ENCODE peak calls at places on chromosomes 12 and 14, in four cellular contexts. W is PC-9, O is fibroblast of lung, A is H1. N is an unnamed sample.
A peak's percentile ranks its signal among the peaks of the same experiment; 100 is the strongest.

GRCh38 chr14:35254736-35255135 is 37.4 kb upstream of the PSMA6 start:
- DNase-seq in A (no peak), O (no peak), W (no peak), N (no peak)

GRCh38 chr14:22478670-22479069 is 110.4 kb downstream of the DAD1 start:
- DNase-seq in O (peak; percentile 41), W (no peak), A (no peak), N (no peak)

GRCh38 chr12:12696562-12697383 is 790 bp upstream of the GPR19 start:
- DNase-seq in W (peak; percentile 64), A (no peak), O (peak; percentile 76), N (peak; percentile 57)

GRCh38 chr14:64541971-64542838 is 1.7 kb downstream of the HSPA2 start:
- DNase-seq in O (no peak), A (no peak), W (no peak), N (no peak)

GRCh38 chr14:39232554-39233415 is 930 bp upstream of the MIA2 start:
- DNase-seq in W (no peak), A (no peak), O (peak; percentile 69), N (no peak)

GRCh38 chr12:131775904-131776889 is 52.0 kb upstream of the MMP17 start:
- DNase-seq in O (peak; percentile 22), A (no peak), W (no peak), N (no peak)

GRCh38 chr12:56029166-56029519 is 8.3 kb downstream of the IKZF4 start:
- DNase-seq in O (peak; percentile 57), A (no peak), W (no peak), N (no peak)

GRCh38 chr12:104339663-104340062 is 36.1 kb downstream of the EID3 start:
- DNase-seq in W (no peak), O (peak; percentile 64), A (no peak), N (no peak)

GRCh38 chr12:105141320-105141918 is 33.9 kb downstream of the WASHC4 start:
- DNase-seq in A (no peak), W (no peak), O (no peak), N (no peak)

GRCh38 chr12:1972856-1973317 is 31.4 kb downstream of the DCP1B start:
- DNase-seq in O (peak; percentile 54), A (no peak), W (no peak), N (no peak)

GRCh38 chr14:94548131-94548998 is 12.9 kb upstream of the SERPINA4 start:
- DNase-seq in O (no peak), W (no peak), A (no peak), N (no peak)

GRCh38 chr14:101056446-101056845 is 152.9 kb upstream of the RTL1 start:
- DNase-seq in A (no peak), O (peak; percentile 33), W (no peak), N (no peak)

GRCh38 chr14:61342486-61342885 is 21.1 kb downstream of the PRKCH start:
- DNase-seq in O (no peak), W (no peak), A (no peak), N (no peak)

GRCh38 chr12:43579240-43579639 is 27.2 kb upstream of the ADAMTS20 start:
- DNase-seq in A (no peak), O (no peak), W (no peak), N (no peak)

GRCh38 chr14:38197001-38197760 is 10.5 kb upstream of the SSTR1 start:
- DNase-seq in A (no peak), W (no peak), O (peak; percentile 7), N (no peak)

GRCh38 chr14:75991753-75992152 is 6.2 kb downstream of the IFT43 start:
- DNase-seq in A (no peak), O (peak; percentile 61), W (no peak), N (no peak)

GRCh38 chr14:42057176-42057575 is 450.5 kb downstream of the LRFN5 start:
- DNase-seq in A (no peak), W (no peak), O (peak; percentile 18), N (no peak)

GRCh38 chr12:74285773-74286172 is 251.9 kb upstream of the ATXN7L3B start:
- DNase-seq in A (no peak), O (no peak), W (peak; percentile 77), N (peak; percentile 26)

GRCh38 chr14:36271939-36272907 is 48.2 kb downstream of the MBIP start:
- DNase-seq in W (no peak), O (peak; percentile 20), A (no peak), N (no peak)

GRCh38 chr14:64673748-64674147 is 30.5 kb upstream of the PLEKHG3 start:
- DNase-seq in O (peak; percentile 17), W (peak; percentile 94), A (no peak), N (peak; percentile 70)

GRCh38 chr14:35435177-35435576 is 30.6 kb upstream of the NFKBIA start:
- DNase-seq in O (peak; percentile 23), W (no peak), A (no peak), N (no peak)

GRCh38 chr14:53714495-53715389 is 241.9 kb downstream of the BMP4 start:
- DNase-seq in O (peak; percentile 7), A (no peak), W (no peak), N (no peak)
- TF ChIP-seq EZH2 in O (no peak), A (no peak), W (no peak), N (no peak)

GRCh38 chr14:50085570-50086315 is 30.6 kb downstream of the VCPKMT start:
- DNase-seq in W (no peak), O (peak; percentile 78), A (no peak), N (no peak)
- H3K4me2 ChIP-seq in W (no peak overlapping the region), O (no peak overlapping the region), A (no peak overlapping the region), N (no peak overlapping the region)

GRCh38 chr14:97031530-97031929 is 234.3 kb downstream of the VRK1 start:
- DNase-seq in W (no peak), O (no peak), A (no peak), N (no peak)

GRCh38 chr14:97029800-97030199 is 232.6 kb downstream of the VRK1 start:
- DNase-seq in O (no peak), W (no peak), A (no peak), N (no peak)

GRCh38 chr14:97036096-97036852 is 239.1 kb downstream of the VRK1 start:
- DNase-seq in A (no peak), W (no peak), O (no peak), N (no peak)

GRCh38 chr14:97028382-97028781 is 231.2 kb downstream of the VRK1 start:
- DNase-seq in A (no peak), W (no peak), O (no peak), N (no peak)

GRCh38 chr14:97033556-97034081 is 236.4 kb downstream of the VRK1 start:
- DNase-seq in A (no peak), O (no peak), W (no peak), N (no peak)
- TF ChIP-seq EZH2 in A (peak; percentile 73), O (no peak), W (no peak), N (peak; percentile 46)

GRCh38 chr12:26989873-26990272 is 24.3 kb downstream of the TM7SF3 start:
- DNase-seq in O (no peak), W (no peak), A (no peak), N (no peak)

GRCh38 chr12:26987634-26988424 is 26.4 kb downstream of the TM7SF3 start:
- DNase-seq in A (no peak), O (peak; percentile 16), W (no peak), N (no peak)

GRCh38 chr12:26994109-26994508 is 20.1 kb downstream of the TM7SF3 start:
- DNase-seq in A (no peak), O (no peak), W (no peak), N (no peak)

GRCh38 chr12:26991826-26992225 is 22.4 kb downstream of the TM7SF3 start:
- DNase-seq in O (no peak), W (no peak), A (no peak), N (no peak)

GRCh38 chr12:26988703-26989102 is 25.5 kb downstream of the TM7SF3 start:
- DNase-seq in A (no peak), W (no peak), O (no peak), N (no peak)
- H3K4me2 ChIP-seq in A (no peak overlapping the region), W (no peak overlapping the region), O (no peak overlapping the region), N (no peak overlapping the region)

GRCh38 chr12:53232641-53233538 is 881 bp upstream of the RARG start:
- DNase-seq in W (peak; percentile 54), A (no peak), O (peak; percentile 21), N (no peak)

GRCh38 chr12:53230971-53231858 is 794 bp downstream of the RARG start:
- DNase-seq in W (no peak), A (no peak), O (no peak), N (no peak)

GRCh38 chr12:53234236-53234635 is 2.2 kb upstream of the RARG start:
- DNase-seq in W (no peak), A (no peak), O (no peak), N (no peak)

GRCh38 chr12:53233671-53234091 is 1.7 kb upstream of the RARG start:
- DNase-seq in O (no peak), W (no peak), A (no peak), N (no peak)

GRCh38 chr12:53231859-53232640 is at the start of gene RARG:
- DNase-seq in W (peak; percentile 83), O (peak; percentile 58), A (no peak), N (no peak)
- TF ChIP-seq EZH2 in W (no peak), O (no peak), A (no peak), N (no peak)

GRCh38 chr14:91396959-91397815 is 20.4 kb downstream of the CCDC88C start:
- DNase-seq in W (no peak), A (no peak), O (no peak), N (no peak)

GRCh38 chr14:91399868-91400640 is 17.6 kb downstream of the CCDC88C start:
- DNase-seq in W (no peak), O (no peak), A (no peak), N (no peak)

GRCh38 chr14:91395998-91396660 is 21.5 kb downstream of the CCDC88C start:
- DNase-seq in A (no peak), W (no peak), O (peak; percentile 18), N (no peak)

GRCh38 chr14:91398707-91399106 is 18.9 kb downstream of the CCDC88C start:
- DNase-seq in W (no peak), O (no peak), A (no peak), N (no peak)

GRCh38 chr14:91398192-91398591 is 19.4 kb downstream of the CCDC88C start:
- DNase-seq in W (no peak), A (no peak), O (no peak), N (no peak)
- H3K4me2 ChIP-seq in W (no peak overlapping the region), A (peak overlapping the region; percentile 46), O (no peak overlapping the region), N (no peak overlapping the region)

GRCh38 chr12:4908694-4909396 is 860 bp upstream of the KCNA1 start:
- DNase-seq in W (no peak), O (peak; percentile 36), A (peak; percentile 90), N (no peak)
- TF ChIP-seq EZH2 in W (no peak), O (peak; percentile 82), A (no peak), N (peak; percentile 36)

N was measured in keratinocyte.